ENCODE peak calls at places on chromosomes 2 and 18, in four cellular contexts. A is tibial artery, J is neural progenitor cell, E is A549. I is an unnamed sample.

GRCh38 chr2:174183076-174183475 is 65.3 kb downstream of the OLA1 start:
- DNase-seq in J (no peak), A (no peak), E (no peak), I (no peak)

GRCh38 chr18:60686142-60686541 is 313.6 kb upstream of the MC4R start:
- DNase-seq in E (no peak), A (no peak), J (no peak), I (no peak)

GRCh38 chr2:25215948-25216679 is 47.7 kb upstream of the POMC start:
- DNase-seq in A (peak; percentile 79), J (peak; percentile 86), E (peak; percentile 58), I (no peak)

GRCh38 chr18:8816805-8817204 is 111.4 kb downstream of the MTCL1 start:
- DNase-seq in E (no peak), A (no peak), J (no peak), I (no peak)

GRCh38 chr2:234302664-234302991 is 194.3 kb downstream of the ARL4C start:
- DNase-seq in E (no peak), J (no peak), A (no peak), I (no peak)

GRCh38 chr18:70074091-70074490 is 126.4 kb upstream of the CD226 start:
- DNase-seq in A (no peak), E (no peak), J (no peak), I (no peak)

GRCh38 chr18:79378416-79379250 is 17.1 kb upstream of the NFATC1 start:
- DNase-seq in E (peak; percentile 48), J (peak; percentile 92), A (peak; percentile 87), I (peak; percentile 38)

GRCh38 chr2:29129586-29130281 is 14.5 kb downstream of the CLIP4 start:
- DNase-seq in A (no peak), J (no peak), E (no peak), I (no peak)

GRCh38 chr2:127080941-127081769 is 25.8 kb downstream of the BIN1 start:
- DNase-seq in A (no peak), E (no peak), J (no peak), I (no peak)

GRCh38 chr2:1461507-1462390 is 48.5 kb downstream of the TPO start:
- DNase-seq in J (no peak), A (no peak), E (no peak), I (no peak)

GRCh38 chr2:159129301-159129700 is 157.2 kb downstream of the WDSUB1 start:
- DNase-seq in E (no peak), J (no peak), A (no peak), I (no peak)

GRCh38 chr18:40866013-40866644 is 1088.9 kb upstream of the PIK3C3 start:
- DNase-seq in A (no peak), E (no peak), J (no peak), I (no peak)

GRCh38 chr2:54605836-54606235 is 117.6 kb upstream of the EML6 start:
- DNase-seq in E (no peak), A (no peak), J (no peak), I (peak; percentile 75)

GRCh38 chr2:237474511-237474911 is 12.5 kb upstream of the MLPH start:
- DNase-seq in J (no peak), E (no peak), A (no peak), I (no peak)

GRCh38 chr2:69893684-69894481 is at the start of gene SNRNP27:
- DNase-seq in J (peak; percentile 88), E (peak; percentile 94), A (peak; percentile 85), I (peak; percentile 56)

GRCh38 chr2:233163486-233164103 is 87.9 kb upstream of the ATG16L1 start:
- DNase-seq in A (no peak), J (no peak), E (no peak), I (no peak)

GRCh38 chr2:42794271-42795046 is 2.1 kb upstream of the HAAO start:
- DNase-seq in E (peak; percentile 63), J (peak; percentile 68), A (no peak), I (no peak)

GRCh38 chr2:212532585-212532984 is 6.0 kb downstream of the ERBB4 start:
- DNase-seq in J (no peak), E (no peak), A (no peak), I (no peak)

GRCh38 chr18:79242246-79242645 is 153.5 kb upstream of the NFATC1 start:
- DNase-seq in A (no peak), J (no peak), E (no peak), I (peak; percentile 5)

DNA sequence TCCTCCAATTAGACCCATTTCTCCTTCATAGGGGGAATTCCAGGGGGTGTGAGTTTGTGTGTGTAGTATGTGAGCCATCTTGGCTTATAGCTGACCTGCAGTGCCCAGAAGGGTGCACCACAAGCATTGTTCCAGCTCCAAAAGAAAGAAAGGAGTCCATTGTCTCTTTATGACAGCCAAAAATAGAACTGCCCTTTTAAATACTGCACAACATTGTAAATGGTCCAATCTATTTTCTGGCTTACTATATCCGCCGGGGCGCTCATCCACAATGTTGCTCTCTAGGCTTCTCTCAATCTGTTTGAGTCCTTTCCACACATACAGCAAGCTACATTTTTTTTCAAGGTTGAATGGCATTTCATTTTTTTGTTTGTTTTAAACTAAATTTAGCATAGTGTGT is 517.5 kb downstream of the STK39 start:
- DNase-seq in J (no peak), A (no peak), E (no peak), I (no peak)
- H3K4me3 ChIP-seq in J (no peak overlapping the region), A (no peak overlapping the region), E (no peak overlapping the region), I (no peak overlapping the region)

GRCh38 chr2:185069107-185069506 is 470.8 kb downstream of the ZNF804A start:
- DNase-seq in E (no peak), J (no peak), A (no peak), I (no peak)

DNA sequence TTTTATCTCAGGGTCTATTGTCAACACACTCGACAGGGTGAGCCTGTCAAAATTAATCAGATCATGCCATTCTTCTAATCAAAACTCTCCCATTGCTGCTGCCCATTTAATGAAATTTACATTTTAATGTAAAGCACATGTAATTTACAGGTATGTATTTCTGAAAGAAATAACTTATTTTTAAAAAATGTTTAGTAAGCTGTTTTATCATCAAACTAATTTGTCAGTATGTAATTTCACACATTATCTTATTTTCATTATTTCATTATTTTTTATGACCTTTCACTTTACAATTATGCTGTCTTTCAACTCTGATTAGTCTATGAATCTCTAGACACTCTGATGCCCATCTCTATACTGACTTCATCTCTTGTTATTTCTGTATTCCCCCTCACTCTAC is 467.8 kb downstream of the ZNF804A start:
- DNase-seq in J (no peak), E (no peak), A (no peak), I (no peak)
- TF ChIP-seq CTCF in J (no peak), E (no peak), A (no peak), I (no peak)

GRCh38 chr2:66438498-66439290 is 3.8 kb downstream of the MEIS1 start:
- DNase-seq in A (no peak), J (no peak), E (no peak), I (no peak)
- H3K4me3 ChIP-seq in A (peak overlapping the region; percentile 81), J (peak overlapping the region; percentile 61), E (no peak overlapping the region), I (peak overlapping the region; percentile 70)

GRCh38 chr2:182129188-182129707 is 143.6 kb downstream of the PPP1R1C start:
- DNase-seq in A (no peak), J (no peak), E (no peak), I (no peak)

GRCh38 chr2:182134201-182134600 is 148.5 kb downstream of the PPP1R1C start:
- DNase-seq in E (no peak), J (no peak), A (no peak), I (no peak)

GRCh38 chr2:182133195-182133891 is 147.7 kb downstream of the PPP1R1C start:
- DNase-seq in A (no peak), E (no peak), J (no peak), I (no peak)

GRCh38 chr2:182132605-182133004 is 147.0 kb downstream of the PPP1R1C start:
- DNase-seq in A (no peak), E (no peak), J (no peak), I (no peak)
- TF ChIP-seq CTCF in A (no peak), E (no peak), J (peak; percentile 30), I (peak; percentile 36)

GRCh38 chr2:44620189-44620990 is 258.6 kb downstream of the CAMKMT start:
- DNase-seq in A (no peak), J (no peak), E (no peak), I (no peak)

GRCh38 chr2:44614940-44615339 is 253.2 kb downstream of the CAMKMT start:
- DNase-seq in J (no peak), E (no peak), A (no peak), I (no peak)

GRCh38 chr2:44618378-44619023 is 256.8 kb downstream of the CAMKMT start:
- DNase-seq in E (no peak), A (no peak), J (no peak), I (no peak)

GRCh38 chr2:44615950-44616518 is 254.3 kb downstream of the CAMKMT start:
- DNase-seq in E (no peak), A (no peak), J (peak; percentile 30), I (no peak)

GRCh38 chr2:44616616-44617266 is 255.0 kb downstream of the CAMKMT start:
- DNase-seq in J (no peak), E (no peak), A (no peak), I (no peak)
- H3K4me3 ChIP-seq in J (no peak overlapping the region), E (no peak overlapping the region), A (no peak overlapping the region), I (no peak overlapping the region)

DNA sequence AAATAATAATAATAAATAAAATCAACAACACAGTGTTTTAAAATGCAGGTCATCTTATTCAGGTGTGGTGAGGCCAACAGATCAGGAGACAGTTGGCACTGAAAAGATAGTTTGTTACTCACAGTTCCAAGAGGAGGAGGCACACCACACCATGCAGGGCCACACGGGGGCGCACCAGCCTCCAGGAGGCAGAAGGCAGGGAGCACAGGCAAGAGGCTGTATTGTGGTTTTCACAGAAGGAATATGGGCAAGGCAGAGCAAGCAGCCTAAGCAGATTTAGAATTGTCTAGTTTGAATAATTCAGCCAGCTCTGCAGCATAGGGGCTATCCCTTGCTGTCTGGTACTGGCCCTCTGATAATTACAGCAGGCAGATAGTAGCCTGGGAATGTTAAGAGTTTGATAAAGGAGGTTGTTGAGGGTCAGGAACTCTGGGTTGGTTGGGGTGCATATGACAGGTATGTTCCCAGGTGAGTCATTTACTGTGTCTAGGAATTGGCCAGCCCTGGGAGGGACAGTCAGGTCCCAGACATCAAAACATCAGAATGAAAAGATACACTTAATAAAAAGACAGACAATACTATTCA is 31.3 kb downstream of the KIAA2012 start:
- DNase-seq in J (peak; percentile 66), A (no peak), E (peak; percentile 31), I (no peak)
- TF ChIP-seq CTCF in J (peak; percentile 76), A (no peak), E (peak; percentile 76), I (peak; percentile 71)

GRCh38 chr2:128769457-128770142 is 450.9 kb upstream of the HS6ST1 start:
- DNase-seq in E (no peak), A (no peak), J (no peak), I (no peak)
- H3K4me3 ChIP-seq in E (no peak overlapping the region), A (no peak overlapping the region), J (no peak overlapping the region), I (no peak overlapping the region)

I was measured in astrocyte of the cerebellum.